ENCODE peak calls at places on chromosome 7, in six cellular contexts. Q, P, N, J, X and U are unnamed samples.

GRCh38 chr7:73557397-73558257 is at the start of gene BCL7B:
- DNase-seq in Q (peak; percentile 47), N (peak; percentile 38), X (peak; percentile 83), J (peak; percentile 68), P (peak; percentile 79), U (peak; percentile 65)

GRCh38 chr7:5689118-5689517 is 92.3 kb downstream of the RNF216 start:
- DNase-seq in X (no peak), N (no peak), Q (peak; percentile 69), P (no peak), J (no peak), U (peak; percentile 62)

GRCh38 chr7:63028376-63029206 is 970.1 kb upstream of the ZNF722 start:
- DNase-seq in X (peak; percentile 8), J (no peak), Q (no peak), P (no peak), N (no peak), U (no peak)

GRCh38 chr7:96121752-96122151 is 200.1 kb downstream of the SLC25A13 start:
- DNase-seq in J (no peak), Q (no peak), P (peak; percentile 79), X (no peak), N (no peak), U (no peak)

GRCh38 chr7:3955751-3956696 is 655.0 kb downstream of the SDK1 start:
- DNase-seq in P (peak; percentile 7), J (no peak), Q (peak; percentile 65), N (no peak), X (no peak), U (peak; percentile 85)

GRCh38 chr7:112411186-112411795 is 39.0 kb upstream of the IFRD1 start:
- DNase-seq in J (no peak), P (peak; percentile 42), X (no peak), Q (peak; percentile 62), N (no peak), U (peak; percentile 37)

GRCh38 chr7:99562832-99563231 is 4.4 kb downstream of the ZNF655 start:
- DNase-seq in N (no peak), J (no peak), X (no peak), Q (peak; percentile 100), P (peak; percentile 98), U (peak; percentile 99)

GRCh38 chr7:13986208-13986607 is 3.3 kb downstream of the ETV1 start:
- DNase-seq in X (no peak), N (no peak), P (peak; percentile 18), J (no peak), Q (no peak), U (peak; percentile 28)

GRCh38 chr7:100021297-100021696 is 5.9 kb downstream of the ZKSCAN1 start:
- DNase-seq in Q (no peak), P (no peak), X (no peak), J (no peak), N (no peak), U (no peak)

GRCh38 chr7:129946282-129946681 is 6.5 kb downstream of the UBE2H start:
- DNase-seq in Q (no peak), J (no peak), N (no peak), P (no peak), X (no peak), U (no peak)

GRCh38 chr7:113805976-113806375 is 112.8 kb downstream of the PPP1R3A start:
- DNase-seq in Q (peak; percentile 20), J (no peak), P (no peak), N (no peak), X (no peak), U (no peak)

GRCh38 chr7:158847451-158847866 is 8.9 kb upstream of the DYNC2I1 start:
- DNase-seq in P (no peak), J (no peak), X (no peak), N (no peak), Q (no peak), U (peak; percentile 24)

GRCh38 chr7:131557521-131558385 is 1.3 kb upstream of the PODXL start:
- DNase-seq in N (peak; percentile 75), Q (no peak), X (peak; percentile 85), P (peak; percentile 94), J (peak; percentile 65), U (peak; percentile 19)

GRCh38 chr7:50806143-50806542 is 23.4 kb upstream of the GRB10 start:
- DNase-seq in J (no peak), N (no peak), Q (no peak), P (no peak), X (no peak), U (no peak)

GRCh38 chr7:121803041-121803440 is 69.9 kb upstream of the PTPRZ1 start:
- DNase-seq in X (no peak), P (no peak), J (no peak), Q (no peak), N (no peak), U (no peak)

GRCh38 chr7:42278360-42278759 is 41.4 kb upstream of the GLI3 start:
- DNase-seq in X (no peak), P (no peak), Q (no peak), J (no peak), N (no peak), U (no peak)

GRCh38 chr7:1662101-1662500 is 8.0 kb upstream of the ELFN1 start:
- DNase-seq in J (no peak), P (no peak), N (no peak), Q (no peak), X (peak; percentile 26), U (no peak)

GRCh38 chr7:46784746-46785145 is 797.2 kb downstream of the TNS3 start:
- DNase-seq in Q (peak; percentile 73), N (no peak), P (peak; percentile 6), J (no peak), X (no peak), U (peak; percentile 37)

GRCh38 chr7:132295198-132295597 is 281.1 kb downstream of the PLXNA4 start:
- DNase-seq in J (no peak), X (no peak), Q (no peak), N (no peak), P (no peak), U (peak; percentile 54)

GRCh38 chr7:20441886-20442505 is 111.3 kb downstream of the ITGB8 start:
- DNase-seq in J (no peak), P (no peak), Q (peak; percentile 13), N (no peak), X (no peak), U (no peak)

GRCh38 chr7:151012031-151012692 is 12.1 kb downstream of the ATG9B start:
- DNase-seq in J (no peak), Q (peak; percentile 70), N (no peak), X (no peak), P (no peak), U (peak; percentile 70)

GRCh38 chr7:155289107-155289506 is 8.6 kb upstream of the INSIG1 start:
- DNase-seq in N (no peak), J (no peak), P (no peak), X (no peak), Q (no peak), U (no peak)

GRCh38 chr7:24381919-24382505 is 98.0 kb downstream of the NPY start:
- DNase-seq in J (no peak), X (no peak), P (peak; percentile 53), Q (no peak), N (no peak), U (peak; percentile 49)

GRCh38 chr7:107667341-107667740 is 6.7 kb downstream of the SLC26A4 start:
- DNase-seq in J (no peak), N (no peak), X (no peak), P (no peak), Q (no peak), U (no peak)

GRCh38 chr7:28988818-28989595 is 30.9 kb upstream of the TRIL start:
- DNase-seq in X (no peak), N (no peak), Q (peak; percentile 93), J (no peak), P (peak; percentile 69), U (peak; percentile 95)
- H2BK120ac ChIP-seq in X (no peak overlapping the region), N (no peak overlapping the region), Q (peak overlapping the region; percentile 59), J (no peak overlapping the region), P (no peak overlapping the region), U (peak overlapping the region; percentile 13)

DNA sequence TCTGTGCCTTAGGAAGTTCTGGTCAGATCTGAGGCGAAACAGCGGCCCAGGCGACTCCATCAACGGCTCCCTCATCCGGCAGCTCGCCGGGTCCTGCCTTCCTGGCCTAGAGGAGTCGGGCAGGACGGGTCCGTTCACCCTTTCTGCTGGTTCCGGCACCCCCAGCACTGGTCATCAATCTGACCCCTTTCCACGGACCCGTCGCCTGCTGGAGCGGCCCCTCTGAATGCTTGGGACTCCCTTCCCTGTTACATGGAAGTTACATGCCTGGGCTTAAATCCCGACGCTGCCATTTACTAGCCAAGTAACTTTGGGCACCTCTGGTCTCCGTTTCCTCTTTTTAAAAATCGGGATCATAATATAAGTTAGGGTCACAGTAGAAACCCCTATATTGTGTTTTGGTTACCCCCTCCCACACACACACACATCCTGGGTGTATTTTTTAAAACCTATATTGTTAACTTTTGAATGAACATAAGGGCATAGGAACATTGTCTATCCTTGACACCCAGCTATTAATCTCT is 607 bp upstream of the GGCT start:
- DNase-seq in Q (no peak), P (no peak), N (no peak), J (no peak), X (no peak), U (no peak)
- H2BK5ac ChIP-seq in Q (peak overlapping the region; percentile 58), P (no peak overlapping the region), N (no peak overlapping the region), J (peak overlapping the region; percentile 87), X (no peak overlapping the region), U (no peak overlapping the region)

DNA sequence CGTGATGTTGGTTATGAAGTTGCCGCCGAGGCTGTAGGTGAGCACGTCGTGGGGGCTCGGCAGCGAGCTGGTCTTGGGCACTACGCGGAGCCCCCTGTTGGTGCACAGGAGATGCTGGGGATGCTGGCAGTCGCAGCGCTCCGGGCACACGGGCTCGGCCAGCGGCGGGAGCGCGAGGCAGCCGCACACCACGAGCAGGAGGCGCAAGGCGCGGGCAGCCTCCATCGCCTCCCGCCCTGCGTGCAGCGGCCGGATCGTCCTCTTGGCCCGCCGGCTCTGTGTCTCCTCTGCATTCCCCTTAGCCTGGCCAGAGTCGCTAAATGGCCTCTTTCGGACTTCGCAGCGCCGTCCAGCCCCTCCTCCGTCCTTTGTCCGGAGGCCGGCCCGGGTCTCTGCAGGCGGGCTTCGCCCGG is 302 bp downstream of the TRIL start:
- DNase-seq in J (no peak), N (no peak), P (peak; percentile 58), Q (no peak), X (peak; percentile 63), U (no peak)
- H2BK120ac ChIP-seq in J (no peak overlapping the region), N (peak overlapping the region; percentile 58), P (no peak overlapping the region), Q (no peak overlapping the region), X (no peak overlapping the region), U (peak overlapping the region; percentile 95)

GRCh38 chr7:157335256-157335655 is 1.5 kb upstream of the DNAJB6 start:
- DNase-seq in X (no peak), Q (no peak), J (no peak), N (no peak), P (no peak), U (no peak)

GRCh38 chr7:157336383-157337315 is at the start of gene DNAJB6:
- DNase-seq in X (peak; percentile 93), P (peak; percentile 95), N (peak; percentile 78), J (peak; percentile 93), Q (peak; percentile 90), U (peak; percentile 92)

GRCh38 chr7:157337316-157338149 is 729 bp downstream of the DNAJB6 start:
- DNase-seq in P (peak; percentile 49), X (no peak), N (no peak), Q (peak; percentile 67), J (no peak), U (peak; percentile 70)

GRCh38 chr7:157339777-157340677 is 3.2 kb downstream of the DNAJB6 start:
- DNase-seq in X (no peak), J (peak; percentile 57), P (peak; percentile 74), N (no peak), Q (peak; percentile 74), U (peak; percentile 76)

DNA sequence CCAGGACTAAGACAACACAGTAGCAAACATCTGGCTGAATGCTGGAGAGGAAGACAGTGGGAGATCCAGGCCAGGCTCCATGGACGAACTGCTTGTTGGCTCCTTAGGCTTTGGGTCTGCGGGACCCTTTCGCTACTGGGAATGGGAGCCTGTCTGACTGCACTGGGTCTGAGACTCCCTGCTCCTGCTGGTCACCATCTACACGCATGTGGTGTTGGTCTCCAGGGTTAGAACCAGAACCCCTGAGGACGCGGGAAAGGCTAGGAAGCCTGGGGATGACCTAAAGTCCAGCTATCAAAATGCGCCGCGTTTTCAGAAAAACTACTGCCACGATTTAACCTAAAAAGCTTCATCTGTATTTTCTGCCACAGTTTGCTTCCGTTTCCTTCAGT is 817 bp upstream of the DNAJB6 start:
- DNase-seq in X (no peak), N (no peak), P (peak; percentile 49), J (no peak), Q (no peak), U (no peak)
- H2BK5ac ChIP-seq in X (no peak overlapping the region), N (peak overlapping the region; percentile 16), P (no peak overlapping the region), J (peak overlapping the region; percentile 48), Q (peak overlapping the region; percentile 71), U (no peak overlapping the region)